ENCODE peak calls at places on chromosomes 12 and 14, in five cellular contexts. C is HT-29; R is H54; I is stimulated activated CD8-positive, alpha-beta memory T cell treated with anti-CD3 and anti-CD28 coated beads, Interleukin-7, amount 100 ng/mL, for 1 hour; X is NCI-H2107. G is an unnamed sample.

GRCh38 chr14:81209187-81209836 is 11.4 kb downstream of the GTF2A1 start:
- DNase-seq in C (no peak), R (no peak), I (no peak), X (no peak), G (peak)

GRCh38 chr14:85587152-85587697 is 57.3 kb downstream of the FLRT2 start:
- DNase-seq in C (peak), R (peak), I (no peak), X (peak), G (peak)

GRCh38 chr12:111842556-111843396 is 748 bp downstream of the MAPKAPK5 start:
- DNase-seq in C (peak), R (peak), I (peak), X (no peak), G (peak)

GRCh38 chr12:55729592-55730446 is 1.0 kb upstream of the CD63 start:
- DNase-seq in C (peak), R (peak), I (no peak), X (peak), G (peak)

GRCh38 chr12:88562151-88562550 is 18.1 kb downstream of the KITLG start:
- DNase-seq in C (no peak), R (no peak), I (no peak), X (no peak), G (no peak)

GRCh38 chr12:2190085-2190484 is 137.3 kb downstream of the CACNA1C start:
- DNase-seq in C (no peak), R (no peak), I (no peak), X (no peak), G (no peak)

GRCh38 chr12:124286414-124286813 is 8.5 kb upstream of the RFLNA start:
- DNase-seq in C (peak), R (no peak), I (no peak), X (no peak), G (peak)

GRCh38 chr12:121983546-121984205 is 38.0 kb upstream of the BCL7A start:
- DNase-seq in C (no peak), R (no peak), I (no peak), X (no peak), G (peak)

GRCh38 chr14:102917469-102918211 is 4.8 kb upstream of the AMN start:
- DNase-seq in C (no peak), R (peak), I (peak), X (no peak), G (peak)

GRCh38 chr12:76272292-76272691 is 75.9 kb downstream of the BBS10 start:
- DNase-seq in C (no peak), R (no peak), I (no peak), X (no peak), G (no peak)

GRCh38 chr12:87140257-87140656 is 884.1 kb upstream of the MGAT4C start:
- DNase-seq in C (no peak), R (no peak), I (no peak), X (no peak), G (peak)

GRCh38 chr12:50614167-50614762 is 109.5 kb downstream of the DIP2B start:
- DNase-seq in C (no peak), R (no peak), I (no peak), X (no peak), G (peak)

GRCh38 chr14:97866664-97867063 is 1069.5 kb downstream of the VRK1 start:
- DNase-seq in C (no peak), R (no peak), I (no peak), X (no peak), G (no peak)

GRCh38 chr12:80460972-80461371 is 16.9 kb downstream of the PTPRQ start:
- DNase-seq in C (no peak), R (no peak), I (no peak), X (no peak), G (no peak)

GRCh38 chr14:103073876-103074698 is 9.9 kb upstream of the LBHD2 start:
- DNase-seq in C (peak), R (no peak), I (no peak), X (no peak), G (no peak)